ENCODE peak calls at places on chromosomes 5 and 9, in four cellular contexts. M, P, W and U are unnamed samples.

GRCh38 chr5:158485604-158486081 is 614.1 kb downstream of the EBF1 start:
- DNase-seq in M (no peak), P (no peak), W (no peak), U (no peak)

GRCh38 chr5:171484460-171484899 is 65.0 kb downstream of the FGF18 start:
- DNase-seq in M (peak; percentile 72), P (no peak), W (no peak), U (peak; percentile 40)

GRCh38 chr5:80125962-80126480 is 90.9 kb downstream of the THBS4 start:
- DNase-seq in M (peak; percentile 41), P (no peak), W (no peak), U (no peak)

GRCh38 chr5:15887072-15887471 is 292.5 kb downstream of the MARCHF11 start:
- DNase-seq in M (no peak), P (no peak), W (no peak), U (no peak)

GRCh38 chr5:10567781-10568321 is 4.0 kb downstream of the ANKRD33B start:
- DNase-seq in M (no peak), P (no peak), W (peak; percentile 61), U (no peak)

GRCh38 chr5:95083606-95084005 is 201.3 kb downstream of the MCTP1 start:
- DNase-seq in M (no peak), P (no peak), W (no peak), U (no peak)

GRCh38 chr5:172640822-172641358 is at the start of gene NEURL1B:
- DNase-seq in M (peak; percentile 65), P (peak; percentile 83), W (peak; percentile 92), U (peak; percentile 68)

GRCh38 chr5:10331341-10331796 is 22.1 kb upstream of the MARCHF6 start:
- DNase-seq in M (no peak), P (peak; percentile 77), W (no peak), U (no peak)

GRCh38 chr5:73373814-73374510 is 74.6 kb downstream of the FOXD1 start:
- DNase-seq in M (no peak), P (no peak), W (no peak), U (no peak)

DNA sequence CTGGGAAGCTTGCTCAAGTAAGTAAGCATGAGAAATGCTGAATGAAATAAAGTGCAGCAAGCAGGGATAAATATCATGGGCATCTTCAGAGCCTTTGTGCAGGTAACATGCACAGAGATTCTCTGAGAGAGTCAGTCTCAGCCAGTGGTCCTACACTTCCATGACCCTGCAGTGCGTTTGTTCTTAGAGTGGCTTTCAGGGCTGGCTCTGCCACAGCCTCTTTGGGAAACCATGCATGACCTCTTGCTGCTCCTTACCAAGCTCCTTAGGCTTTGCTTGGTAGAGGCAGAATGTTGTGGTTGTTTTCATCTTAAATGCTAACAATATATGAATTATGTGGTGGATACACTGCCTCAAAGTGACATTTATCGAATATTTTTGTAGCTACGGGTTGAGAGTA is 5.4 kb downstream of the SYK start:
- DNase-seq in M (no peak), P (no peak), W (no peak), U (no peak)
- TF ChIP-seq CTCF in M (no peak), P (no peak), W (no peak), U (no peak)

GRCh38 chr5:150286820-150287219 is 2.8 kb downstream of the CAMK2A start:
- DNase-seq in M (no peak), P (no peak), W (peak; percentile 66), U (peak; percentile 43)
- TF ChIP-seq CTCF in M (peak; percentile 20), P (no peak), W (peak; percentile 22), U (peak; percentile 62)

GRCh38 chr9:130478152-130478551 is 33.4 kb downstream of the ASS1 start:
- DNase-seq in M (no peak), P (no peak), W (no peak), U (no peak)

GRCh38 chr9:130476151-130476730 is 31.5 kb downstream of the ASS1 start:
- DNase-seq in M (no peak), P (no peak), W (no peak), U (no peak)

GRCh38 chr9:130479587-130479986 is 34.8 kb downstream of the ASS1 start:
- DNase-seq in M (no peak), P (no peak), W (no peak), U (no peak)

GRCh38 chr9:130478731-130479575 is 34.2 kb downstream of the ASS1 start:
- DNase-seq in M (no peak), P (no peak), W (no peak), U (no peak)

DNA sequence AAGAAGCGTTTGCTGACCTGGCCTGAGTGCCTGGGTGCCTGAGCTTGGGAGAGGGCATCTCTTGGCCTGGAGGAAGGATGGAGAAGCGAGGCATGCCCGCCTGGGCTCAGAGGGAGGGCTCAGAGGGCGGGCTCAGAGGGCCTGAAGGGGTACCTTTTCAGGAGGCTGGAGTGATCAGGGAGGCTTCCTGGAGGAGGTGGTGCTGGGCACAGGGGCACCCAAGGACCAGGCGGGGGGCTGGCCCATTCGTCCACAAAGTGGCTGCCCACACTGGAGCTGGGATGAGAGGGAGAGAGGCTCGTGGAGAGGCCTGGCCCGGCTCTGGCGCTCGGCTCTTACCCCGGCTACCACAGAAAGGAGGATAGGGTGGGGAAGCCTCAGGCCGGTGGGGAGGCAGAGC is 32.8 kb downstream of the ASS1 start:
- DNase-seq in M (no peak), P (no peak), W (no peak), U (no peak)
- TF ChIP-seq CTCF in M (no peak), P (no peak), W (no peak), U (no peak)

DNA sequence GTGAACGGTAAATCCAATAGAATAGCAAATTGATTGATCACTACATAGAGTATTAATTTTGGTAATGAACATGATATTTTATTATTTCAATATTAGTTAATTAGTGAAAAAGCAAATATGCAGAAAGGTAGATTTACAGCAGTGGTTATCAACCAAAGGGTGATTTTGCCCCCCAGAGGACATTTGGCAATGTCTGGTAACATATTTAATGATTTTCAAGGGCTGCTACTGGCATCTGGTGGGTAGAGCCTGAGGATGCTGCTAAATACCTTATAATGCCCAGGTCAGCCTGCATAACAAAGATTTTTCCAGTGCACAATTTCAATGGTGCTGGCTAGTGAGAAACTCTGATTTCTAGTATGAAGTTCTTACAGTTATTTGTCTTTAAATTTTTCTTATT is 1313.7 kb downstream of the PTPRD start:
- DNase-seq in M (no peak), P (no peak), W (no peak), U (no peak)
- TF ChIP-seq CTCF in M (no peak), P (no peak), W (no peak), U (no peak)

GRCh38 chr5:133344266-133344665 is 268.1 kb downstream of the FSTL4 start:
- DNase-seq in M (no peak), P (no peak), W (no peak), U (no peak)

GRCh38 chr5:133348406-133348805 is 263.9 kb downstream of the FSTL4 start:
- DNase-seq in M (no peak), P (no peak), W (no peak), U (no peak)

GRCh38 chr5:133343196-133343595 is 269.1 kb downstream of the FSTL4 start:
- DNase-seq in M (no peak), P (peak; percentile 33), W (no peak), U (no peak)

GRCh38 chr5:133341915-133342710 is 270.2 kb downstream of the FSTL4 start:
- DNase-seq in M (no peak), P (peak; percentile 34), W (no peak), U (peak; percentile 22)

GRCh38 chr5:133347039-133347438 is 265.3 kb downstream of the FSTL4 start:
- DNase-seq in M (peak; percentile 40), P (no peak), W (no peak), U (no peak)
- TF ChIP-seq CTCF in M (peak; percentile 23), P (no peak), W (no peak), U (no peak)

GRCh38 chr9:21398955-21399489 is 9.9 kb upstream of the IFNA8 start:
- DNase-seq in M (no peak), P (no peak), W (no peak), U (no peak)

GRCh38 chr9:21392270-21392669 is 7.1 kb upstream of the IFNA2 start:
- DNase-seq in M (no peak), P (no peak), W (no peak), U (peak; percentile 22)

DNA sequence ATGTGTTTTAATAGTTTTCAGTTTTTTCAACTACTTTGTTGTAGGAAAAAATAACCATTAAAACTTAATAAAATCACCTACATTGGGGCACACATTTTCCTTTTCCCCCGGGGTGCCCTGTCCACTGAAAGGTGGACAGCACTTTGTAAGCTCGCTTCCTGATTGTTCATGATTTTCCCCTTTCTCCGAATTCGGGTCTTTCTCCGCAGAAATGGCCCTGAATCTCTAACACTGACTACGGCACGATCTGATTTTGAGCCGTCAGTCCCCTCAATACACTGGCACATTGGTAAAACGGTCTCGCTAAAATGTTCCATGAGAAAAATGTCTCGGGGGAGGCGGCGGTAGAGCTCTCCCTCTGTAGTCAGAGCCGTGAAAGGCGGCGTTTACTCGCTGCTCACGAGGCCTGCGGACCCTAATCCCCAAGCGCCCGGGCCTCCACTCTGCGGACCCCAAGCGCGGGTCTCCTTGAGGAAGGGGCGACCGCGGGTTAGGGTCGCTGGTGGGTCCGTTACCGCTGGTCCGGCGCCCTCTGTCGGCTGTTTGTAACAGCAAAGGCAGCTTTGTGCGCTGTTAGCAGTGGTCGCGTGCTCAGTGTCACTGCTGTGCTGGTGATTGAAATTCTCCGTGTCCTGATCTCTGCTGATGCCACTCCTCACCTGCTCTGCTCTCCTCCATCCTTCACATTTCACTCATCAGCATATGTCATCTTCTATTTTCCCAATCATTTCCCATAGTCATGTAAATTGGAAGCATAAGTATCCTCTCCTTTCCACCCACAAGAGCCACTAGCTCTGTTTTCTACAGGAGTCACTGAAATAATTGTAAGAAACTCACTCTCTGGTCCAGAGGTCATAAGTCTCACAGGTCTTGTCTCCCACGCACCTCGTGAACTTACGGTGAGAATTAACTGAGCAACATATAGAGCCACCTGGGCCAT is 10.8 kb upstream of the IFNA2 start:
- DNase-seq in M (peak; percentile 54), P (peak; percentile 67), W (peak; percentile 81), U (peak; percentile 73)
- TF ChIP-seq CTCF in M (peak; percentile 85), P (peak; percentile 68), W (peak; percentile 85), U (peak; percentile 87)

DNA sequence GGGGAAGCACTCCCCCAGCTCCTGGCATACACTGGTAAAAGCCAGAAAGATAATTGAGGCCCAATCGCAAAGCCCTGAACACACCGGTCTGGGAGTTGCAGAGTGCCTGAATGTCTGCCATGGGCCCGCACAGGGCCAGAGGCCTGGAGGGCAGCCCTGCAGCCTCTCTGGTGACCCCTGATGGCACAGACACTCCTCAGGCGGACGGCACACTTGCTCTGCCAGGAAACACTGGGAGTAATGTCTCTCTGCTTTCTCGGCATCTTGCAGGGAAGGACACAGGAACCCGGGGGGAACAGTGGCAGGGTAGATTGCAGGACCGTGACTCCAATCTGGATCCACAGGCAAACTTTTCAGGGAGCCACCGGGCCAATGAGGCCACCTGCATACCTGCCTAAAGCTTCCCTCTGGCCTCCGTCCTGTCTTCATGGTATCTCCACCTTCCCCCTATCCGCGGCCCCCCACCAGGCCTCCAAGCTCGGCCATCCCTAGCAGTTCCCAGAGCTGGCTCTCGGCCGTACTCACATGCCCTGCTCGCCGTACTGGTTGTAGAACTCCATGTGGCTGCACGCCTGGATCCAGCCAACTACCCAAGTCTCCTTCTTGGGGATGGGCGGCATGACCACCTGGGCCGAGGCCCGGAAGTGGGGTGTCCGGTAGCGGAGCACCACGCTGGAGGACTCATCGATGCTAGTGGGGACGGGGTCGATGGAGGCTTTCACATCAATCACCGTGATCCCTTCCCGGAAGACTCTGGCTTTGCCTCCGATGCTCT is 791 bp downstream of the FAM78A start:
- DNase-seq in M (peak; percentile 61), P (no peak), W (peak; percentile 76), U (peak; percentile 57)
- TF ChIP-seq CTCF in M (peak; percentile 38), P (no peak), W (no peak), U (no peak)

GRCh38 chr9:128409998-128410397 is 10.7 kb upstream of the CERCAM start:
- DNase-seq in M (no peak), P (no peak), W (no peak), U (no peak)
- TF ChIP-seq CTCF in M (no peak), P (no peak), W (peak; percentile 42), U (no peak)